ENCODE peak calls at places on chromosomes 16 and 17, in four cellular contexts. C is NCI-H2081; S is stimulated activated CD4-positive, alpha-beta T cell treated with anti-CD3 and anti-CD28 coated beads, Interleukin-1b, Interleukin-23, amount 100 ng/mL, for 1 hour; N is nucleus accumbens. R is an unnamed sample.

GRCh38 chr16:88754912-88755744 is 29.9 kb downstream of the PIEZO1 start:
- DNase-seq in N (no peak), S (no peak), C (no peak), R (no peak)

GRCh38 chr16:79451196-79451816 is 149.2 kb downstream of the MAF start:
- DNase-seq in C (no peak), S (no peak), N (no peak), R (no peak)

GRCh38 chr17:2375406-2375805 is 25.5 kb downstream of the MNT start:
- DNase-seq in C (no peak), N (no peak), S (no peak), R (no peak)

GRCh38 chr17:37134050-37134449 is 185.3 kb downstream of the AATF start:
- DNase-seq in C (peak), S (no peak), N (no peak), R (no peak)

GRCh38 chr16:88493879-88494278 is 40.8 kb downstream of the ZFPM1 start:
- DNase-seq in S (no peak), C (no peak), N (no peak), R (no peak)

GRCh38 chr17:20073056-20073979 is 64.2 kb downstream of the SPECC1 start:
- DNase-seq in S (no peak), C (peak), N (no peak), R (no peak)

GRCh38 chr17:83203073-83203471 is 123.7 kb downstream of the METRNL start:
- DNase-seq in S (no peak), N (no peak), C (no peak), R (peak)

GRCh38 chr17:7897773-7898172 is 9.2 kb downstream of the CHD3 start:
- DNase-seq in C (no peak), S (no peak), N (no peak), R (no peak)

GRCh38 chr17:43880420-43880991 is 26.8 kb downstream of the MPP2 start:
- DNase-seq in N (no peak), C (peak), S (no peak), R (no peak)

GRCh38 chr17:1627219-1627986 is 1.2 kb downstream of the SLC43A2 start:
- DNase-seq in C (no peak), N (no peak), S (no peak), R (no peak)

GRCh38 chr17:57875109-57876022 is 25.5 kb upstream of the MRPS23 start:
- DNase-seq in S (no peak), C (no peak), N (no peak), R (peak)

GRCh38 chr17:2598166-2598565 is 4.7 kb downstream of the PAFAH1B1 start:
- DNase-seq in C (no peak), N (no peak), S (no peak), R (no peak)

GRCh38 chr17:15883617-15884111 is 61.3 kb upstream of the ADORA2B start:
- DNase-seq in N (no peak), S (no peak), C (no peak), R (no peak)

GRCh38 chr17:18185832-18186231 is 2.2 kb downstream of the ALKBH5 start:
- DNase-seq in C (no peak), S (no peak), N (no peak), R (no peak)

GRCh38 chr17:8608001-8608400 is 22.5 kb downstream of the MYH10 start:
- DNase-seq in N (no peak), C (no peak), S (no peak), R (no peak)

GRCh38 chr16:11224894-11225676 is 30.9 kb downstream of the SOCS1 start:
- DNase-seq in C (no peak), N (no peak), S (peak), R (no peak)

GRCh38 chr16:3510410-3510809 is 9.6 kb downstream of the CLUAP1 start:
- DNase-seq in C (no peak), N (no peak), S (no peak), R (no peak)

GRCh38 chr17:60352071-60352470 is 39.9 kb downstream of the USP32 start:
- DNase-seq in N (no peak), S (no peak), C (no peak), R (no peak)

GRCh38 chr16:85829751-85830445 is 30.4 kb downstream of the COX4I1 start:
- DNase-seq in N (no peak), S (no peak), C (no peak), R (no peak)

GRCh38 chr16:87447323-87447722 is 45.5 kb downstream of the ZCCHC14 start:
- DNase-seq in S (no peak), N (no peak), C (no peak), R (no peak)

GRCh38 chr17:81486174-81486810 is 26.3 kb downstream of the ACTG1 start:
- DNase-seq in S (no peak), N (no peak), C (no peak), R (no peak)

GRCh38 chr16:73228649-73229048 is 180.7 kb upstream of the ZFHX3 start:
- DNase-seq in C (no peak), N (no peak), S (no peak), R (no peak)

GRCh38 chr17:2192367-2193028 is 111.1 kb downstream of the SMG6 start:
- DNase-seq in C (no peak), S (no peak), N (no peak), R (no peak)

GRCh38 chr17:76772842-76773521 is 35.1 kb downstream of the MFSD11 start:
- DNase-seq in S (peak), N (no peak), C (no peak), R (no peak)

GRCh38 chr17:48444531-48445247 is 14.7 kb upstream of the SKAP1 start:
- DNase-seq in S (no peak), C (no peak), N (no peak), R (no peak)

GRCh38 chr17:78318407-78318806 is 41.5 kb downstream of the SOCS3 start:
- DNase-seq in C (no peak), N (no peak), S (no peak), R (no peak)

GRCh38 chr16:53817117-53817516 is 113.2 kb downstream of the FTO start:
- DNase-seq in N (no peak), S (no peak), C (no peak), R (peak)

GRCh38 chr16:74591914-74592650 is 14.8 kb downstream of the GLG1 start:
- DNase-seq in N (no peak), C (no peak), S (no peak), R (no peak)

GRCh38 chr16:89003831-89004208 is 26.8 kb upstream of the CBFA2T3 start:
- DNase-seq in C (no peak), N (no peak), S (no peak), R (no peak)

GRCh38 chr16:54447606-54448440 is 161.2 kb upstream of the IRX3 start:
- DNase-seq in N (no peak), C (no peak), S (no peak), R (no peak)

GRCh38 chr17:40611840-40612509 is 35.6 kb downstream of the SMARCE1 start:
- DNase-seq in C (no peak), N (no peak), S (no peak), R (no peak)